ENCODE peak calls at places on chromosomes 11 and 22, in six cellular contexts. M, T, Z, Y, O and B are unnamed samples.

GRCh38 chr11:12066056-12066798 is 44.2 kb upstream of the MICAL2 start:
- DNase-seq in T (no peak), M (no peak), Y (peak), Z (peak), O (peak), B (no peak)

GRCh38 chr11:10076458-10077141 is 217.4 kb downstream of the SBF2 start:
- DNase-seq in T (peak), Y (peak), O (peak), M (peak), Z (peak), B (no peak)

GRCh38 chr11:47234669-47235075 is 13.9 kb downstream of the ACP2 start:
- DNase-seq in M (peak), T (no peak), O (peak), Z (no peak), Y (no peak), B (no peak)

GRCh38 chr11:8779732-8780131 is 97.1 kb downstream of the RPL27A start:
- DNase-seq in M (no peak), Z (no peak), O (no peak), Y (no peak), T (no peak), B (no peak)

GRCh38 chr11:7485136-7485853 is at the start of gene OLFML1:
- DNase-seq in O (no peak), T (no peak), Y (no peak), Z (no peak), M (no peak), B (no peak)

GRCh38 chr11:95154514-95154913 is 64.9 kb downstream of the ENDOD1 start:
- DNase-seq in M (peak), Y (peak), O (peak), T (peak), Z (no peak), B (no peak)

GRCh38 chr11:7299393-7299792 is 47.7 kb downstream of the SYT9 start:
- DNase-seq in Y (no peak), M (no peak), Z (no peak), T (no peak), O (no peak), B (no peak)

GRCh38 chr11:99277281-99277680 is 256.5 kb downstream of the CNTN5 start:
- DNase-seq in Y (peak), M (no peak), O (no peak), T (no peak), Z (no peak), B (no peak)

GRCh38 chr11:2553886-2554285 is 109.1 kb downstream of the KCNQ1 start:
- DNase-seq in O (no peak), Y (no peak), M (no peak), Z (no peak), T (no peak), B (no peak)

GRCh38 chr11:62345862-62346261 is 8.6 kb downstream of the ASRGL1 start:
- DNase-seq in Z (no peak), M (no peak), O (no peak), Y (no peak), T (no peak), B (no peak)

GRCh38 chr11:70612459-70613141 is 214.3 kb downstream of the CTTN start:
- DNase-seq in Z (no peak), T (no peak), M (no peak), O (no peak), Y (no peak), B (no peak)

GRCh38 chr11:78642979-78643675 is 68.5 kb upstream of the NARS2 start:
- DNase-seq in O (no peak), T (no peak), Y (no peak), Z (no peak), M (no peak), B (no peak)

GRCh38 chr11:118437046-118437735 is 899 bp downstream of the KMT2A start:
- DNase-seq in O (peak), T (peak), Z (no peak), Y (peak), M (peak), B (no peak)

GRCh38 chr22:29724843-29725242 is 5.0 kb downstream of the CABP7 start:
- DNase-seq in Z (no peak), O (no peak), Y (no peak), T (no peak), M (no peak), B (no peak)

GRCh38 chr22:50314455-50315288 is 7.2 kb upstream of the PLXNB2 start:
- DNase-seq in Z (no peak), M (peak), O (no peak), Y (no peak), T (no peak), B (no peak)

GRCh38 chr11:71551711-71552110 is 3.5 kb downstream of the KRTAP5-9 start:
- DNase-seq in T (no peak), Y (no peak), M (no peak), O (no peak), Z (no peak), B (no peak)

GRCh38 chr22:43295660-43296059 is 47.5 kb downstream of the SCUBE1 start:
- DNase-seq in T (no peak), O (no peak), Y (no peak), M (no peak), Z (no peak), B (no peak)

GRCh38 chr11:5234390-5234834 is at the start of gene HBD:
- DNase-seq in O (peak), Z (peak), Y (no peak), T (no peak), M (no peak), B (no peak)

GRCh38 chr11:33016654-33017053 is 976 bp downstream of the DEPDC7 start:
- DNase-seq in T (no peak), O (no peak), M (no peak), Y (no peak), Z (peak), B (no peak)

GRCh38 chr22:37802310-37803194 is 5.2 kb upstream of the GCAT start:
- DNase-seq in M (peak), O (peak), Y (peak), T (peak), Z (no peak), B (peak)

GRCh38 chr11:9855579-9856260 is 191.8 kb downstream of the SWAP70 start:
- DNase-seq in Y (peak), M (no peak), T (no peak), Z (peak), O (peak), B (no peak)

GRCh38 chr11:1825785-1826451 is 8.9 kb upstream of the SYT8 start:
- DNase-seq in Y (no peak), Z (no peak), T (no peak), M (no peak), O (no peak), B (no peak)

GRCh38 chr11:102289510-102290078 is 27.7 kb upstream of the BIRC3 start:
- DNase-seq in T (no peak), Y (no peak), Z (no peak), M (no peak), O (no peak), B (no peak)

GRCh38 chr11:78465169-78465942 is 47.7 kb upstream of the GAB2 start:
- DNase-seq in M (peak), O (no peak), Z (no peak), Y (no peak), T (no peak), B (no peak)

GRCh38 chr11:4035985-4036384 is 58.6 kb upstream of the RRM1 start:
- DNase-seq in M (no peak), Z (no peak), Y (no peak), T (no peak), O (no peak), B (no peak)

GRCh38 chr11:16117989-16118810 is 238.1 kb downstream of the SOX6 start:
- DNase-seq in T (no peak), Z (no peak), O (no peak), Y (no peak), M (no peak), B (no peak)

GRCh38 chr22:42271906-42272305 is 1.5 kb upstream of the TCF20 start:
- DNase-seq in M (no peak), Y (no peak), Z (no peak), O (no peak), T (no peak), B (no peak)

GRCh38 chr11:110763249-110764011 is 51.2 kb upstream of the ARHGAP20 start:
- DNase-seq in M (no peak), Y (no peak), O (peak), Z (peak), T (no peak), B (peak)

GRCh38 chr11:48170176-48170839 is 46.3 kb upstream of the OR4B1 start:
- DNase-seq in M (no peak), O (peak), Y (no peak), T (no peak), Z (peak), B (peak)

GRCh38 chr11:117950320-117950719 is 21.1 kb upstream of the TMPRSS13 start:
- DNase-seq in Y (no peak), O (no peak), M (peak), T (peak), Z (peak), B (no peak)

GRCh38 chr22:26336773-26337172 is 92.3 kb upstream of the ASPHD2 start:
- DNase-seq in T (no peak), Y (no peak), M (no peak), O (no peak), Z (no peak), B (no peak)

GRCh38 chr11:44846852-44847251 is 103.8 kb downstream of the TP53I11 start:
- DNase-seq in M (no peak), T (no peak), O (no peak), Z (no peak), Y (no peak), B (no peak)

GRCh38 chr22:42462016-42462415 is 29.8 kb upstream of the NFAM1 start:
- DNase-seq in M (no peak), Y (no peak), O (no peak), Z (no peak), T (no peak), B (no peak)

GRCh38 chr22:34105461-34106062 is 185.3 kb upstream of the LARGE1 start:
- DNase-seq in T (peak), Y (no peak), M (peak), O (no peak), Z (no peak), B (peak)

GRCh38 chr22:36741204-36741793 is 34.6 kb downstream of the IFT27 start:
- DNase-seq in Y (no peak), O (no peak), Z (no peak), T (no peak), M (no peak), B (no peak)

GRCh38 chr11:70413151-70413550 is 14.8 kb downstream of the CTTN start:
- DNase-seq in T (no peak), M (no peak), Y (no peak), O (no peak), Z (no peak), B (no peak)

GRCh38 chr11:93542753-93543246 is 391 bp downstream of the SMCO4 start:
- DNase-seq in Z (no peak), O (no peak), Y (no peak), T (peak), M (no peak), B (peak)